ENCODE peak calls at places on chromosomes 1 and 21, in eight cellular contexts. C, F, K, J, L, T, X and S are unnamed samples.

GRCh38 chr1:9275161-9275560 is 17.5 kb upstream of the SPSB1 start:
- DNase-seq in C (no peak), F (no peak), K (no peak), J (no peak), L (no peak), T (no peak), X (no peak), S (no peak)

GRCh38 chr21:15669247-15669646 is 60.5 kb upstream of the USP25 start:
- DNase-seq in C (no peak), F (peak), K (no peak), J (no peak), L (no peak), T (no peak), X (no peak), S (peak)

GRCh38 chr1:177425241-177425640 is 254.5 kb downstream of the BRINP2 start:
- DNase-seq in C (no peak), F (no peak), K (no peak), J (no peak), L (no peak), T (no peak), X (no peak), S (no peak)

GRCh38 chr1:210758761-210759160 is 375.2 kb downstream of the KCNH1 start:
- DNase-seq in C (no peak), F (no peak), K (no peak), J (no peak), L (no peak), T (no peak), X (no peak), S (peak)

GRCh38 chr21:37374026-37374425 is 7.5 kb downstream of the DYRK1A start:
- DNase-seq in C (no peak), F (peak), K (no peak), J (no peak), L (no peak), T (no peak), X (no peak), S (peak)

GRCh38 chr1:88141499-88142074 is 542.5 kb upstream of the PKN2 start:
- DNase-seq in C (no peak), F (no peak), K (no peak), J (no peak), L (no peak), T (no peak), X (no peak), S (no peak)

GRCh38 chr1:94746635-94747525 is 73.3 kb upstream of the SLC44A3 start:
- DNase-seq in C (no peak), F (peak), K (no peak), J (peak), L (no peak), T (no peak), X (no peak), S (peak)

GRCh38 chr1:214989341-214989740 is 93.2 kb upstream of the KCNK2 start:
- DNase-seq in C (no peak), F (peak), K (no peak), J (no peak), L (peak), T (no peak), X (no peak), S (peak)

GRCh38 chr1:19980298-19980697 is 880 bp upstream of the PLA2G2A start:
- DNase-seq in C (no peak), F (no peak), K (no peak), J (no peak), L (no peak), T (no peak), X (no peak), S (no peak)

GRCh38 chr1:2098301-2098698 is 48.1 kb downstream of the PRKCZ start:
- DNase-seq in C (no peak), F (no peak), K (no peak), J (no peak), L (no peak), T (no peak), X (no peak), S (no peak)

GRCh38 chr1:6097117-6097595 is 51.5 kb downstream of the KCNAB2 start:
- DNase-seq in C (no peak), F (no peak), K (no peak), J (peak), L (no peak), T (no peak), X (no peak), S (no peak)

GRCh38 chr1:222048030-222048632 is 306.2 kb upstream of the DUSP10 start:
- DNase-seq in C (no peak), F (peak), K (peak), J (no peak), L (peak), T (no peak), X (no peak), S (peak)

GRCh38 chr1:67791686-67792475 is 41.4 kb downstream of the GNG12 start:
- DNase-seq in C (no peak), F (peak), K (no peak), J (no peak), L (peak), T (no peak), X (no peak), S (peak)

GRCh38 chr1:34865981-34866761 is 6.6 kb upstream of the SMIM12 start:
- DNase-seq in C (peak), F (peak), K (peak), J (peak), L (peak), T (peak), X (peak), S (peak)